ENCODE peak calls at places on chromosomes 13 and 19, in five cellular contexts. Z is Daoy, W is GM19239, B is occipital lobe, O is ureter. P is an unnamed sample.

GRCh38 chr13:40477623-40478608 is 188.5 kb downstream of the FOXO1 start:
- DNase-seq in Z (no peak), W (no peak), B (no peak), O (no peak), P (no peak)

GRCh38 chr19:748274-748598 is 2.7 kb upstream of the MISP start:
- DNase-seq in Z (no peak), W (no peak), B (no peak), O (no peak), P (no peak)

GRCh38 chr13:108987488-108987887 is 358.1 kb downstream of the MYO16 start:
- DNase-seq in Z (no peak), W (no peak), B (no peak), O (no peak), P (no peak)

GRCh38 chr13:43307221-43307920 is 284.0 kb downstream of the DNAJC15 start:
- DNase-seq in Z (no peak), W (no peak), B (no peak), O (no peak), P (no peak)

GRCh38 chr13:75770164-75771145 is 134.3 kb downstream of the LMO7 start:
- DNase-seq in Z (no peak), W (no peak), B (no peak), O (no peak), P (no peak)

GRCh38 chr13:73991884-73992283 is 142.3 kb downstream of the KLF12 start:
- DNase-seq in Z (no peak), W (no peak), B (no peak), O (no peak), P (no peak)

GRCh38 chr13:26155568-26155967 is 66.5 kb downstream of the RNF6 start:
- DNase-seq in Z (no peak), W (no peak), B (no peak), O (no peak), P (no peak)

GRCh38 chr19:33251076-33251475 is 25.4 kb upstream of the SLC7A10 start:
- DNase-seq in Z (no peak), W (no peak), B (no peak), O (no peak), P (no peak)

GRCh38 chr13:23433171-23434153 is at the start of gene SACS:
- DNase-seq in Z (peak; percentile 56), W (no peak), B (peak; percentile 72), O (no peak), P (no peak)